ENCODE peak calls at places on chromosomes 5 and 9, in four cellular contexts. I is HepG2, Y is K562, X is GM12878. B is an unnamed sample.

GRCh38 chr9:73451003-73451402 is 299.3 kb downstream of the ANXA1 start:
- DNase-seq in I (no peak), Y (no peak), X (no peak), B (no peak)

GRCh38 chr9:116154334-116154975 is 864 bp downstream of the PAPPA start:
- DNase-seq in I (no peak), Y (no peak), X (no peak), B (peak)

GRCh38 chr9:93184439-93185221 is 691 bp downstream of the WNK2 start:
- DNase-seq in I (no peak), Y (no peak), X (no peak), B (peak)

GRCh38 chr9:115015018-115015635 is 84.7 kb upstream of the TNFSF8 start:
- DNase-seq in I (peak), Y (peak), X (no peak), B (peak)

GRCh38 chr5:9549941-9550340 is 4.1 kb upstream of the SEMA5A start:
- DNase-seq in I (no peak), Y (no peak), X (no peak), B (no peak)

GRCh38 chr9:130282000-130282700 is 16.6 kb downstream of the HMCN2 start:
- DNase-seq in I (no peak), Y (no peak), X (no peak), B (no peak)

GRCh38 chr5:39850291-39850690 is 425.5 kb upstream of the DAB2 start:
- DNase-seq in I (no peak), Y (no peak), X (no peak), B (no peak)

GRCh38 chr5:137997726-137998213 is 35.1 kb downstream of the FAM13B start:
- DNase-seq in I (peak), Y (no peak), X (peak), B (no peak)

GRCh38 chr5:76790632-76791290 is 28.1 kb upstream of the F2RL1 start:
- DNase-seq in I (peak), Y (no peak), X (no peak), B (no peak)

GRCh38 chr9:136939431-136939995 is 5.0 kb downstream of the FBXW5 start:
- DNase-seq in I (no peak), Y (no peak), X (no peak), B (no peak)

GRCh38 chr9:75488082-75488713 is 399.9 kb downstream of the OSTF1 start:
- DNase-seq in I (no peak), Y (no peak), X (no peak), B (no peak)

GRCh38 chr9:9392755-9393154 is 1220.0 kb downstream of the PTPRD start:
- DNase-seq in I (no peak), Y (no peak), X (no peak), B (peak)

GRCh38 chr5:128671861-128672414 is 133.9 kb upstream of the FBN2 start:
- DNase-seq in I (no peak), Y (no peak), X (no peak), B (no peak)

GRCh38 chr5:178453224-178453623 is 137.0 kb downstream of the COL23A1 start:
- DNase-seq in I (no peak), Y (peak), X (no peak), B (no peak)

GRCh38 chr9:115262477-115262876 is 144.5 kb upstream of the TNC start:
- DNase-seq in I (peak), Y (no peak), X (no peak), B (no peak)

GRCh38 chr5:71663166-71663565 is 55.9 kb upstream of the CARTPT start:
- DNase-seq in I (no peak), Y (no peak), X (no peak), B (no peak)

GRCh38 chr9:87878930-87879603 is 3.6 kb upstream of the SPATA31E1 start:
- DNase-seq in I (no peak), Y (no peak), X (no peak), B (no peak)

GRCh38 chr9:91799113-91799735 is 150.8 kb downstream of the ROR2 start:
- DNase-seq in I (no peak), Y (no peak), X (no peak), B (no peak)

GRCh38 chr5:122559676-122560075 is 215.2 kb upstream of the SNX2 start:
- DNase-seq in I (no peak), Y (no peak), X (no peak), B (no peak)

GRCh38 chr5:127358782-127359181 is 68.2 kb downstream of the MEGF10 start:
- DNase-seq in I (no peak), Y (no peak), X (no peak), B (no peak)

GRCh38 chr5:74107899-74108298 is 481.9 kb downstream of the ARHGEF28 start:
- DNase-seq in I (no peak), Y (no peak), X (no peak), B (no peak)

GRCh38 chr9:131318211-131318610 is 28.7 kb downstream of the PLPP7 start:
- DNase-seq in I (no peak), Y (no peak), X (no peak), B (no peak)

GRCh38 chr5:109921735-109922395 is 232.1 kb downstream of the MAN2A1 start:
- DNase-seq in I (no peak), Y (no peak), X (no peak), B (no peak)

GRCh38 chr9:2281803-2282185 is 266.6 kb downstream of the SMARCA2 start:
- DNase-seq in I (no peak), Y (no peak), X (no peak), B (no peak)

GRCh38 chr9:4774209-4774608 is 18.5 kb upstream of the RCL1 start:
- DNase-seq in I (no peak), Y (no peak), X (no peak), B (no peak)

GRCh38 chr9:34380511-34381315 is 4.0 kb upstream of the MYORG start:
- DNase-seq in I (peak), Y (peak), X (no peak), B (peak)

GRCh38 chr9:133499892-133500270 is 21.0 kb upstream of the SLC2A6 start:
- DNase-seq in I (no peak), Y (no peak), X (no peak), B (no peak)

GRCh38 chr5:172503925-172504730 is 49.8 kb upstream of the SH3PXD2B start:
- DNase-seq in I (no peak), Y (no peak), X (no peak), B (no peak)

GRCh38 chr5:16792278-16793275 is 143.5 kb downstream of the MYO10 start:
- DNase-seq in I (no peak), Y (no peak), X (no peak), B (no peak)

GRCh38 chr5:144205141-144205551 is 34.5 kb downstream of the KCTD16 start:
- DNase-seq in I (no peak), Y (no peak), X (no peak), B (peak)

GRCh38 chr9:124306098-124306735 is 48.5 kb downstream of the NEK6 start:
- DNase-seq in I (no peak), Y (no peak), X (no peak), B (no peak)

GRCh38 chr9:89606049-89606481 is 1.3 kb downstream of the GADD45G start:
- DNase-seq in I (peak), Y (peak), X (no peak), B (peak)

GRCh38 chr5:128305341-128305740 is 221.8 kb downstream of the SLC12A2 start:
- DNase-seq in I (no peak), Y (no peak), X (no peak), B (no peak)

GRCh38 chr9:72589684-72590555 is 68.5 kb downstream of the TMC1 start:
- DNase-seq in I (no peak), Y (no peak), X (no peak), B (no peak)

GRCh38 chr9:29150606-29151005 is 1577.3 kb upstream of the C9orf72 start:
- DNase-seq in I (no peak), Y (no peak), X (no peak), B (no peak)

GRCh38 chr5:98463676-98464075 is 309.8 kb upstream of the RGMB start:
- DNase-seq in I (no peak), Y (no peak), X (no peak), B (no peak)

GRCh38 chr5:151257731-151258715 is 5.0 kb downstream of the GM2A start:
- DNase-seq in I (no peak), Y (no peak), X (peak), B (no peak)

DNA sequence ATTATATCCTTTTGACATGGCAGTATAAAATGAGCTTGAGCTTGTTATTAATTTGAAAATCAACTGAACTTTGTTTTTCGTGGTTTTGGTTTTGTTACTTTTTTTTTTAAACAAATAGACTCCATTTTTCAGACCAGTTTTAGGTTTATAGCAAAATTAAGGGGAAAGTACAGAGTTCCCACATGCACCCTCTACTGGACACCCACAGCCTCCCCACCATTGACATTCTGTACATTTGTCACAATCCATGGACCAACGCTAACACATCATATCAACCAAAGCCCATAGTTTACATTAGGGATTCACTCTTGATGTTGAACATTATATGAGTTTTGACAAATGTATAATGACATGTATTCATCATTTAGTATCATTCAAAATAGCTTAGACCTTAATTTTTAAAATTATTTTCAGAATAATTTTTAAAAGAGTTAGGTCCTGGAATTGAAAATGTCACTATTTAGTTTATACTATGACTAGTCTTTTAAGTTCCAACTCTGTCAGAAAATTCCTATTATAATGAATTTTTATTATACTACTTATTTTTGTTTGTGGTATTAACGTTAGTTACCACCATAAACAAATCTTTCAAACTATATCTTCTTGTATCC is 35.3 kb upstream of the JMY start:
- DNase-seq in I (peak), Y (peak), X (no peak), B (no peak)
- TF ChIP-seq ATF2 in I (no peak), Y (no peak), X (no peak), B (no peak)

DNA sequence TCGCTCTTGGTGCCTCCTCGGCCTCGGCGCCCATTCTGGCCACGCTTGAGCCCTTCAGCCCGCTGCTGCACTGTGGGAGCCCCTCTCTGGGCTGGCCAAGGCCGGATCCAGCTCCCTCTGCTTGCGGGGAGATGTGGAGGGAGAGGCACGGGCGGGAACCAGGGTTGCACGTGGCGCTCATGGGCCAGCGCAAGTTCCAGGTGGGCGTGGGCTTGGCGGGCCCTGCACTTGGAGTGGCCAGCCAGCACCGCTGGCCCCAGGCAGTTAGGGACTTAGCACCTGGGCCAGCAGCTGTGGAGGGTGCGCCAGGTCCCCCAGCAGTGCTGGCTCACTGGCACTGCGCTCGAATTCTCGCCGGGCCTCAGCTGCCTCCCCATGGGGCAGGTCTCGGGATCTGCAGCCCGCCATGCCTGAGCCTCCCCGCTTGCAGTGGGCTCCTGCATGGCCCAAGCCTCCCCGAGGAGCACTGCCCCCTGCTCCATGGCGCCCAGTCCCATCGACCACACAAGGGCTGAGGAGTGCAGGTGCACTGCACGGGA is 106.4 kb downstream of the SMC2 start:
- DNase-seq in I (no peak), Y (no peak), X (no peak), B (no peak)
- TF ChIP-seq TCF7 in I (no peak), Y (no peak), X (no peak), B (no peak)

DNA sequence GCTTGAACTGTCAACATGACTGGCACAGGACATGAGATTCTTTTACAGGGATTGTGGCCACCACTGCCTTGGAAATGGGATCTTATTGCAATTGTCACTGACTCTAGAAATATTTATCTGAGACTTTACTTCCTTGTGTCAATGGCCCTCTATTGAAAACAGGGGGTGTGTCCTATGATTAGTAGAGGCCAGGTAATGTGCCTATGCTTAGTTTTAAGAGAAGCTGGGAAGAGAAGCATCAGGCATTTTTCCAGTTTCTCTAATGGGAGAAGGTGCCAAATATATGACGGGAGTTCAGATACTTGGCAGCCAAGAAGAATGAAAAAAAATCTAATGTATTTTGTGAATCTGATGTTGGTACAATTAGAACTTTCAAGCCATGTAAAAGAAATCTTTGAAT is 73.9 kb upstream of the VCAN start:
- DNase-seq in I (no peak), Y (no peak), X (no peak), B (no peak)
- TF ChIP-seq MAX in I (no peak), Y (no peak), X (no peak), B (no peak)

GRCh38 chr9:6757132-6757987 is at the start of gene KDM4C:
- DNase-seq in I (peak), Y (peak), X (peak), B (peak)

GRCh38 chr9:6757988-6758417 is 230 bp downstream of the KDM4C start:
- DNase-seq in I (no peak), Y (peak), X (no peak), B (peak)

GRCh38 chr9:6758418-6759113 is 793 bp downstream of the KDM4C start:
- DNase-seq in I (peak), Y (no peak), X (no peak), B (peak)

GRCh38 chr9:6761306-6761705 is 3.5 kb downstream of the KDM4C start:
- DNase-seq in I (no peak), Y (no peak), X (no peak), B (no peak)

DNA sequence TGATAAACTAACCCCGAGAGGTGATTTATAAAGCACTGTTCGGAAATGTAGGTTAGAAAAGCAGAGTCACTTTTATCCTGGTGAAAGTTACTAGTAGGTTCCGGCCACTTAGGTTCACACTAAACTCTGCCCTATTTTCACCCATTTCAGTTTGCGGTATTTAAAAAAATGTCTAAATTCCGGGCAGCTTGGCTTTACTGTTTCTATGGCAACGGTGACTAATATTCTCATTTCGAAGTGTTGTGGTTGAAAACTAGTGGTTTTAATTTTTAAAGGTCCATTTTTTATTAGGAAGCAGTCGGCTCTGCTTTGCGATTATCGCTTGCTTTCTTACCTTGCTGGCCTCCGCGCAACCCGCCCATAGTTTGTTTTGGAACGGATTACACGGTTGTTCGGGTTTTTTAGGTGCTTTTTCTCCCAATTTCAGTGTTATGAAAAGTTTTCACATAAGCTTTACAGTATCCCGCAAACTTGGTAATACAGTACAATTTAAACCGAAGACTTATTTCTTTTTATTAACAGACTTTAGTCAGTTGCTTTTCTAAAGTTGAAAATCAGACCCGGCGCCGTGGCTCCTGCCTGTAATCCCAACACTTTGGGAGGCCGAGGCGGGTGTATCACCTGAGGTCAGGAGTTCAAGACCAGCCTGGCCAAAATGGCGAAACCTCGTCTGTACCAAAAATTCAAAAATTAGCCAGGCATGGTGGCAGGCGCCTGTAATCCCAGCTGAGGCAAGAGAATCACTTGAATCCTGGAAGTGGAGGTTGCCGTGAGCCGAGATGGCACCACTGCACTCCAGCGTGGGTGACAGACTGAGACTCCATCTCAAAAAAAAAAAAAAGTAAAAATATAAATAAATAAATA is 1.6 kb downstream of the KDM4C start:
- DNase-seq in I (peak), Y (no peak), X (peak), B (no peak)
- TF ChIP-seq ATF2 in I (no peak), Y (no peak), X (peak), B (no peak)

GRCh38 chr9:135051316-135052038 is 36.0 kb upstream of the OLFM1 start:
- DNase-seq in I (no peak), Y (no peak), X (no peak), B (no peak)

GRCh38 chr9:135048758-135049284 is 38.6 kb upstream of the OLFM1 start:
- DNase-seq in I (no peak), Y (no peak), X (no peak), B (no peak)

GRCh38 chr9:135050072-135050990 is 37.1 kb upstream of the OLFM1 start:
- DNase-seq in I (no peak), Y (no peak), X (peak), B (no peak)

GRCh38 chr9:135049460-135049859 is 38.0 kb upstream of the OLFM1 start:
- DNase-seq in I (no peak), Y (no peak), X (no peak), B (no peak)

GRCh38 chr9:135053133-135053532 is 34.3 kb upstream of the OLFM1 start:
- DNase-seq in I (no peak), Y (no peak), X (no peak), B (no peak)
- TF ChIP-seq TCF7 in I (no peak), Y (no peak), X (no peak), B (no peak)

GRCh38 chr9:37529111-37529510 is 43.4 kb downstream of the POLR1E start:
- DNase-seq in I (no peak), Y (no peak), X (peak), B (no peak)

GRCh38 chr9:37531699-37532098 is 44.5 kb downstream of the FBXO10 start:
- DNase-seq in I (no peak), Y (no peak), X (peak), B (no peak)

GRCh38 chr9:37523916-37524315 is 38.2 kb downstream of the POLR1E start:
- DNase-seq in I (no peak), Y (no peak), X (no peak), B (no peak)

GRCh38 chr9:37522971-37523370 is 37.2 kb downstream of the POLR1E start:
- DNase-seq in I (no peak), Y (no peak), X (no peak), B (no peak)

GRCh38 chr9:37528652-37529072 is 42.9 kb downstream of the POLR1E start:
- DNase-seq in I (no peak), Y (no peak), X (no peak), B (no peak)
- TF ChIP-seq MAX in I (no peak), Y (no peak), X (no peak), B (no peak)

DNA sequence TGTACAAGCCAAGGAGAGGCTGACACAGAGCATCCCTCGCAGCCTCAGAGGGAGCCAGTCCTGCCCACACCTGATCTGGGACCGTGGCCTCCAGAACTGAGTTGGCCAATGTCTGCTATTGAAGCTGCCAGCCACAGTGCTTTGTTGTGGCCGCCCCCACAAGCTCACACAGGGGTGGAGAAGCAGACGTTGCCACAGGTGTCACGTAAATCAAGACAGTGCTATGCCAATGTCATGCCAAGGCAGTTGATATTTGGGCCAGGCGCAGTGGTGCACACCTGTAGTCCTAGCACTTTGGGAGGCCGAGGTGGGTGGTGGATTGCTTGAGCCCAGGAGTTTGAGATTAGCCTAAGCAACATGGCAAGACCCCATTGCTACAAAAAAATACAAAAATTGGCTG is 17.3 kb upstream of the TERT start:
- DNase-seq in I (no peak), Y (no peak), X (no peak), B (no peak)
- TF ChIP-seq ATF2 in I (no peak), Y (no peak), X (no peak), B (no peak)

DNA sequence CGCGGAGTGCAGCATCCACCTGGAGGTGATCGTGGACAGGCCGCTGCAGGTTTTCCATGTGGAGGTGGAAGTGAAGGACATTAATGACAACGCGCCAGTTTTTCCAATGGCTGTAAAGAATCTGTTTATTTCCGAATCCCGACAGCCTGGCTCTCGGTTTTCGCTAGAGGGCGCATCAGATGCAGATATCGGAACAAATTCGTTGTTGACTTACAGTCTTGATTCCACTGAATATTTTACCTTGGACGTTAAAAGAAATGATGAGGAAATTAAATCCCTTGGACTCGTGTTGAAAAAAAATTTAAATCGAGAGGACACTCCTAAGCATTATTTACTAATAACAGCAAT is 611 bp downstream of the PCDHA3 start:
- DNase-seq in I (no peak), Y (no peak), X (no peak), B (no peak)
- TF ChIP-seq TCF7 in I (no peak), Y (no peak), X (no peak), B (no peak)